ENCODE peak calls at places on chromosomes 2 and 18, in six cellular contexts. A is right atrium auricular region, R is body of pancreas, F is endothelial cell, Z is BJ, Q is epithelial cell of esophagus. P is an unnamed sample.

GRCh38 chr2:227191367-227191766 is 26.9 kb downstream of the COL4A3 start:
- DNase-seq in R (no peak), A (no peak), Z (no peak), F (no peak), Q (no peak), P (peak; percentile 35)

GRCh38 chr2:149136111-149136510 is 97.6 kb downstream of the LYPD6B start:
- DNase-seq in Z (no peak), R (no peak), F (no peak), A (no peak), Q (no peak), P (no peak)

GRCh38 chr2:227430644-227431043 is 41.3 kb upstream of the AGFG1 start:
- DNase-seq in A (no peak), Z (no peak), F (no peak), Q (no peak), R (no peak), P (no peak)

GRCh38 chr2:180000434-180000833 is 6.7 kb downstream of the CWC22 start:
- DNase-seq in Q (peak; percentile 48), A (no peak), R (no peak), F (no peak), Z (no peak), P (no peak)

GRCh38 chr2:154259030-154259429 is 387.3 kb downstream of the GALNT13 start:
- DNase-seq in A (no peak), F (no peak), Q (no peak), Z (no peak), R (no peak), P (no peak)

GRCh38 chr2:200364142-200364541 is 57.6 kb downstream of the SPATS2L start:
- DNase-seq in F (no peak), R (no peak), Z (no peak), Q (no peak), A (no peak), P (no peak)

GRCh38 chr2:48844418-48845155 is 89.1 kb upstream of the LHCGR start:
- DNase-seq in R (no peak), F (no peak), Z (no peak), Q (peak; percentile 78), A (no peak), P (peak; percentile 57)

GRCh38 chr2:25314514-25315315 is 27.0 kb downstream of the DNMT3A start:
- DNase-seq in A (no peak), F (peak; percentile 59), Q (no peak), R (peak; percentile 71), Z (no peak), P (no peak)

GRCh38 chr2:125696573-125696972 is 959.4 kb upstream of the GYPC start:
- DNase-seq in Q (peak; percentile 3), A (no peak), Z (no peak), R (no peak), F (no peak), P (no peak)

GRCh38 chr2:182652326-182652725 is 63.7 kb upstream of the DNAJC10 start:
- DNase-seq in R (no peak), Q (peak; percentile 29), Z (no peak), A (no peak), F (no peak), P (no peak)

GRCh38 chr18:12271376-12272235 is 17.4 kb downstream of the CIDEA start:
- DNase-seq in F (peak; percentile 81), Q (peak; percentile 80), R (peak; percentile 82), Z (no peak), A (peak; percentile 69), P (peak; percentile 88)

GRCh38 chr2:176283669-176284068 is 14.4 kb downstream of the MTX2 start:
- DNase-seq in Q (no peak), Z (no peak), A (no peak), R (no peak), F (no peak), P (no peak)

GRCh38 chr2:1970341-1970740 is 226.0 kb upstream of the PXDN start:
- DNase-seq in A (no peak), Z (no peak), F (no peak), R (no peak), Q (no peak), P (no peak)

DNA sequence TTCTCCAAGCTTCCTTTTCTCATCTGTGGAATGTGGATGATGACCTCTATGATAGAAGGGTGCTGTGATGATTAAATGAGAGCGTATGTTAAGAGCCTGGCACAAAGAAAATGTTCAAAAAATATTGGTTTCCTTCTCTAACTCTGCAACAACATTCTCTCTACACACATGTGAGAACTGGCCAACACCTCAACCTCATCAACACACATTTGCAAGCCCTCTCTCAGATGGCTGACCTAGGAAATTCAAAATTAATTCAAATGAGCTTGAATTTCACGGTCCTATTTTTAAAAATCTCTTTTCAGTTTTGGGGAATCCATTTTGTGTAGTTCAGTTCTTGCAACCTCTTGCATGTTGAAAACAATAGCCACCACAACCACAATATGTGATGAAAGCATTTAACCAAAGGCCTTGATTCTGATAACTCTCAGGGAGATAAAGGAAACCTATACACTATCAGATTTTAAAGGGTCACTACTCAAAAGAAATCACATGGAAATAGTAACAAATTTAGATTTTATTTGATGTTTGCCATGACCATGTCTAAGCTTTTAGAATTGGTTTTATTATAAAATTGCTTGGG is 16.7 kb upstream of the NABP1 start:
- DNase-seq in R (no peak), Q (no peak), F (no peak), Z (no peak), A (no peak), P (no peak)
- TF ChIP-seq CTCF in R (no peak), Q (no peak), F (no peak), Z (no peak), A (no peak), P (no peak)

DNA sequence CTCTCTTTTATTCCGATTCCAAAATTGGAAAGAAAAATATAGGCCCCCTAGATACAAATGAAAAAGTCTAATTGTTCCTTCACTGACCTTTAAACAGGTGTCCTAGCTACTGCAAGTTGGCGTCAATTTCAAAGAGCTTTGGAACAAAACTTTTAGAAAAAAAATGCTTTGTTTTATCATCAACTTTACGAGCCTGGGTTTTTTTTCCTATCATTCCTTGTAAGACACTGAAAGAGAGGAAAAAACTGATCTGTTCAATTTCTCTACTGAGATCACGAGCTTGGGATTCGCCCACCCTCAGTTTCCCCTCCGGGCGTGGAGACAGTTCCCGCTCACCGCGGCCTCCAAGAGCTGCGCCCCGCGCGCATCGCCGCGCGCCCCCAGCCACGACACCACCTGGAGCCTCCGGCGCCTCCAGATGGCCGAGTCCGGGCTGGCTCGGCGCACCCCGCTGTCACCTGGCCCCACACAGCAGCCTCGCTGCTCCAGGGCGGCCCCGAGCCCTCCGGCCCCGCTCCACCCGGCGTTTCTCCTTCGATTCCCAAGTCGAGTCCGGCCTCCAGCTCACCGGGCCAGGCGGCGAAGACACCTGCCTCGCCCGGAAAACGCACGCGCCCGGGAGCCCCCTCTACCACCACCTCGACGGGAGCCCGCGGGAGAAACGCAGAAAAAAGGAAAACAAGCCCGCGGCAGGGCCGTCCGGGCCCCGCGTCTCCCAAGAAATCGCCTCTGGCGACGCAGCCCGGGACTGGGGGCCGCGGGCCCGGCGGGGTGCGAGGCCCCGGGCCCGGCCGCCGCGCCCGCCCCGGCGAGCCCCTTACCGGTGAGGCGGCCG is 659 bp downstream of the TBC1D8 start:
- DNase-seq in R (peak; percentile 48), Z (no peak), Q (no peak), A (no peak), F (peak; percentile 45), P (no peak)
- TF ChIP-seq CTCF in R (no peak), Z (no peak), Q (no peak), A (no peak), F (no peak), P (no peak)

GRCh38 chr2:37005118-37005868 is 39.0 kb upstream of the STRN start:
- DNase-seq in Q (peak; percentile 63), F (no peak), A (no peak), R (no peak), Z (no peak), P (peak; percentile 38)
- TF ChIP-seq CTCF in Q (peak; percentile 71), F (no peak), A (peak; percentile 59), R (no peak), Z (peak; percentile 26), P (peak; percentile 56)

DNA sequence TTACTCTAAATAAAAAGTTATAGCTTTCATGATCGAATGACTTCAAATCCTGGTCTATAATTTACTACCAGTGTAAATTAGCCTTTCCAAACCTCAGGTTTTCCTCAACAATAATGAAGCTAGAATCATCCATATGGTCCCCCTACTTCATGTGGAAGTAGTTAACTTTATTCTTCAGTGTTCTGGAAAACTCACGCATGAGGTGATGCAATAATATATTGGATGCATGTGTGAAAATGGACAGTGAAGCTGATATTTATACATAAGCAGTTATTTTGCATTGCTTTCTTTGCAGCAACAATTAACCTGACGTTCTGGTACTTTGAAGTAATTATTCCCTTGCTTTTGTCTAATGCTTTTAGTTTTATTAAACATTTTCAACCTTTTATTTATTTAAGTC is 18.6 kb upstream of the UNC80 start:
- DNase-seq in F (no peak), Q (no peak), A (no peak), Z (no peak), R (no peak), P (no peak)
- TF ChIP-seq CTCF in F (no peak), Q (no peak), A (no peak), Z (no peak), R (no peak), P (no peak)

GRCh38 chr18:48777737-48778111 is 173.0 kb downstream of the SMAD7 start:
- DNase-seq in Q (peak; percentile 21), R (no peak), A (peak; percentile 77), F (no peak), Z (no peak), P (peak; percentile 45)
- TF ChIP-seq CTCF in Q (peak; percentile 10), R (no peak), A (no peak), F (no peak), Z (no peak), P (peak; percentile 39)

GRCh38 chr2:30912056-30912455 is 104.8 kb upstream of the CAPN13 start:
- DNase-seq in Z (no peak), F (no peak), R (no peak), Q (no peak), A (no peak), P (no peak)

GRCh38 chr2:30911327-30911726 is 104.1 kb upstream of the CAPN13 start:
- DNase-seq in A (no peak), F (no peak), R (no peak), Q (no peak), Z (no peak), P (no peak)

GRCh38 chr2:30910686-30911085 is 103.4 kb upstream of the CAPN13 start:
- DNase-seq in Z (no peak), Q (no peak), F (no peak), A (no peak), R (no peak), P (no peak)

GRCh38 chr2:30914456-30914855 is 107.2 kb upstream of the CAPN13 start:
- DNase-seq in F (no peak), Q (peak; percentile 13), R (no peak), Z (no peak), A (no peak), P (no peak)

DNA sequence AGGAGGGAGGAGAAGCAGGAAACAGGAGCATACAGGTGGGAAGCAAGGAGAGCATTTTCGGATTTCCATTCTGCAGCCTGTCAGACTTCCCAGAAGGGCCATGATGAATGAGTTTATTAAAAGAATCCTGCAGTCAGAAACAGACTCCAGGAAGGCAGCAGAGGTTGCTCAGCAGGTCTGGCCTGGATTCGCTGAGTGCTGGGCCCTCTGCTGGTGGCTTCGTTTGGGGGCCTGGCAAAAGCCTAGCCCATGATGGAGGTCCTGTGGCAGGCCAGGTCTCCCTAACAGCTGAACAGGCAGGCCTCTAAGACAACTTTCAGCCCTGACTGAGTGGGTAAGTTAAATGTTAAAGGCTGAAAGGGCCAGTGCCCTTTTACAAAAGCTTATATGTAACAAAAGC is 108.2 kb upstream of the CAPN13 start:
- DNase-seq in R (peak; percentile 30), A (no peak), F (peak; percentile 73), Q (peak; percentile 62), Z (no peak), P (no peak)
- TF ChIP-seq CTCF in R (no peak), A (peak; percentile 43), F (peak; percentile 21), Q (peak; percentile 55), Z (peak; percentile 30), P (no peak)